ENCODE peak calls at places on chromosomes 3 and 15, in five cellular contexts. Q is T-helper 9 cell; L is GOT3; Z is activated CD8-positive, alpha-beta T cell treated with anti-CD3 and anti-CD28 coated beads, Interleukin-2, amount 10 ng/mL, durations not matched to agents 7 days and 5 days; B is dermis blood vessel endothelial cell. O is an unnamed sample.

GRCh38 chr3:156628095-156628690 is 46.2 kb upstream of the TIPARP start:
- DNase-seq in Q (no peak), B (no peak), L (no peak), Z (no peak), O (no peak)

GRCh38 chr15:23416349-23417276 is 30.4 kb downstream of the GOLGA6L2 start:
- DNase-seq in Q (no peak), Z (no peak), L (no peak), B (no peak), O (no peak)

GRCh38 chr3:187066228-187066995 is 72.9 kb downstream of the RPL39L start:
- DNase-seq in B (peak; percentile 64), Z (peak; percentile 68), Q (no peak), L (no peak), O (no peak)

GRCh38 chr3:196837819-196838420 is 29.8 kb upstream of the SENP5 start:
- DNase-seq in B (peak; percentile 82), Q (peak; percentile 64), Z (peak; percentile 79), L (no peak), O (no peak)

GRCh38 chr3:157175678-157176077 is 15.7 kb upstream of the CCNL1 start:
- DNase-seq in Z (peak; percentile 44), L (no peak), B (peak; percentile 54), Q (no peak), O (no peak)

GRCh38 chr3:165895919-165896318 is 58.7 kb upstream of the BCHE start:
- DNase-seq in L (no peak), Q (no peak), B (no peak), Z (peak; percentile 21), O (no peak)

GRCh38 chr3:173819368-173819767 is 421.8 kb downstream of the NLGN1 start:
- DNase-seq in Q (no peak), L (no peak), B (no peak), Z (no peak), O (no peak)

GRCh38 chr15:62647195-62647865 is 395.2 kb upstream of the TPM1 start:
- DNase-seq in B (no peak), Z (no peak), L (no peak), Q (no peak), O (no peak)

GRCh38 chr3:46710229-46710628 is 7.4 kb downstream of the PRSS50 start:
- DNase-seq in B (no peak), L (no peak), Z (no peak), Q (no peak), O (no peak)

GRCh38 chr3:72311425-72311824 is 526.5 kb upstream of the PROK2 start:
- DNase-seq in L (no peak), Q (no peak), B (no peak), Z (no peak), O (no peak)

GRCh38 chr15:90787881-90788280 is 70.7 kb downstream of the BLM start:
- DNase-seq in Z (no peak), Q (no peak), L (no peak), B (peak; percentile 59), O (no peak)

GRCh38 chr3:3201584-3201983 is 22.1 kb upstream of the CRBN start:
- DNase-seq in Q (no peak), Z (no peak), B (no peak), L (no peak), O (no peak)

GRCh38 chr3:48404440-48405342 is 25.2 kb downstream of the PLXNB1 start:
- DNase-seq in L (no peak), B (no peak), Q (no peak), Z (no peak), O (no peak)

GRCh38 chr3:195352895-195353488 is 82.0 kb upstream of the XXYLT1 start:
- DNase-seq in Q (no peak), Z (no peak), L (no peak), B (no peak), O (no peak)

GRCh38 chr3:153734777-153735551 is 386.2 kb upstream of the ARHGEF26 start:
- DNase-seq in L (no peak), B (no peak), Z (no peak), Q (no peak), O (no peak)

GRCh38 chr3:193140381-193140780 is 100.6 kb upstream of the PLAAT1 start:
- DNase-seq in Z (no peak), B (no peak), L (no peak), Q (no peak), O (no peak)

GRCh38 chr3:89180334-89180733 is 72.9 kb downstream of the EPHA3 start:
- DNase-seq in B (no peak), Z (no peak), Q (no peak), L (no peak), O (no peak)

GRCh38 chr15:56886450-56886856 is 32.0 kb upstream of the TCF12 start:
- DNase-seq in B (peak; percentile 27), Z (no peak), L (no peak), Q (no peak), O (no peak)

GRCh38 chr3:127536818-127537810 is 53.4 kb downstream of the TPRA1 start:
- DNase-seq in Q (no peak), L (no peak), Z (no peak), B (peak; percentile 13), O (no peak)

GRCh38 chr3:158565076-158565475 is 5.9 kb upstream of the MLF1 start:
- DNase-seq in B (no peak), Z (no peak), Q (no peak), L (no peak), O (no peak)

GRCh38 chr15:71290002-71290401 is 174.7 kb downstream of the THSD4 start:
- DNase-seq in Q (no peak), Z (no peak), L (no peak), B (no peak), O (no peak)

GRCh38 chr15:33296856-33297255 is 13.9 kb upstream of the RYR3 start:
- DNase-seq in L (no peak), B (no peak), Q (no peak), Z (no peak), O (no peak)

GRCh38 chr3:148319161-148319915 is 378.4 kb upstream of the AGTR1 start:
- DNase-seq in Z (no peak), L (no peak), Q (no peak), B (no peak), O (no peak)

GRCh38 chr3:29764059-29764458 is 483.2 kb downstream of the RBMS3 start:
- DNase-seq in Q (no peak), Z (no peak), L (no peak), B (peak; percentile 49), O (no peak)

GRCh38 chr15:51313644-51314280 is 24.6 kb downstream of the CYP19A1 start:
- DNase-seq in B (no peak), Z (no peak), Q (no peak), L (no peak), O (no peak)